ENCODE peak calls at places on chromosomes 4 and X, in four cellular contexts. W is iris pigment epithelial cell, R is T-helper 9 cell, S is amniotic stem cell. M is an unnamed sample.

GRCh38 chr4:84737656-84738055 is 154.7 kb downstream of the CDS1 start:
- DNase-seq in W (no peak), R (no peak), S (no peak), M (no peak)

GRCh38 chr4:114807759-114808404 is 209.3 kb downstream of the UGT8 start:
- DNase-seq in R (peak; percentile 3), S (no peak), W (no peak), M (peak; percentile 5)

GRCh38 chrX:13693341-13693871 is 4.5 kb downstream of the RAB9A start:
- DNase-seq in S (no peak), R (no peak), W (no peak), M (no peak)

GRCh38 chr4:185011408-185011807 is 6.9 kb upstream of the HELT start:
- DNase-seq in S (no peak), W (peak; percentile 24), R (no peak), M (no peak)

GRCh38 chr4:173448103-173448502 is 49.2 kb upstream of the SCRG1 start:
- DNase-seq in S (no peak), W (no peak), R (no peak), M (no peak)

GRCh38 chrX:38304010-38304409 is 23.3 kb downstream of the RPGR start:
- DNase-seq in W (peak; percentile 44), S (no peak), R (no peak), M (no peak)

GRCh38 chr4:98929341-98930267 is 671 bp upstream of the EIF4E start:
- DNase-seq in R (peak; percentile 17), S (peak; percentile 93), W (peak; percentile 97), M (peak; percentile 46)

GRCh38 chr4:60189286-60189685 is 1010.8 kb upstream of the ADGRL3 start:
- DNase-seq in S (no peak), W (no peak), R (no peak), M (no peak)

GRCh38 chrX:119981286-119982070 is 37.9 kb upstream of the NKAP start:
- DNase-seq in W (peak; percentile 28), R (no peak), S (no peak), M (no peak)

GRCh38 chr4:134691915-134692314 is 490.3 kb upstream of the PABPC4L start:
- DNase-seq in S (peak; percentile 8), W (peak; percentile 1), R (no peak), M (no peak)

GRCh38 chr4:109301691-109302365 is 630 bp downstream of the COL25A1 start:
- DNase-seq in R (no peak), W (no peak), S (no peak), M (no peak)

GRCh38 chrX:150690126-150690525 is 3.1 kb upstream of the MTMR1 start:
- DNase-seq in W (peak; percentile 95), S (peak; percentile 15), R (no peak), M (no peak)

GRCh38 chr4:54958236-54958635 is 167.2 kb downstream of the KDR start:
- DNase-seq in W (peak; percentile 29), R (no peak), S (no peak), M (no peak)

GRCh38 chrX:73127700-73128241 is 48.5 kb upstream of the PABPC1L2A start:
- DNase-seq in R (no peak), S (no peak), W (no peak), M (no peak)

GRCh38 chr4:6957994-6958393 is 48.4 kb downstream of the TBC1D14 start:
- DNase-seq in S (no peak), W (no peak), R (no peak), M (no peak)

GRCh38 chr4:78560296-78560963 is 8.9 kb downstream of the ANXA3 start:
- DNase-seq in S (peak; percentile 59), R (no peak), W (peak; percentile 95), M (no peak)

GRCh38 chr4:154084864-154085263 is 296.0 kb upstream of the SFRP2 start:
- DNase-seq in S (no peak), W (peak; percentile 17), R (no peak), M (no peak)

GRCh38 chr4:113603926-113604325 is 157.6 kb downstream of the CAMK2D start:
- DNase-seq in W (no peak), S (no peak), R (no peak), M (no peak)

GRCh38 chr4:64584981-64585557 is 175.8 kb upstream of the TECRL start:
- DNase-seq in W (peak; percentile 24), R (no peak), S (peak; percentile 1), M (no peak)

GRCh38 chr4:36024901-36025610 is 219.3 kb downstream of the ARAP2 start:
- DNase-seq in S (no peak), W (no peak), R (no peak), M (no peak)

GRCh38 chrX:112025753-112026152 is 56.8 kb downstream of the TRPC5 start:
- DNase-seq in W (no peak), R (no peak), S (no peak), M (no peak)

GRCh38 chr4:1658146-1658545 is 26.0 kb downstream of the FAM53A start:
- DNase-seq in W (no peak), S (no peak), R (no peak), M (no peak)